ENCODE peak calls at places on chromosomes 4 and X, in eight cellular contexts. P is thyroid gland, E is GM13976, Y is AG04449, Z is fibroblast of the aortic adventitia, K is ascending aorta, J is endothelial cell, D is neural crest cell. M is an unnamed sample.

GRCh38 chr4:7206856-7207567 is 14.7 kb downstream of the SORCS2 start:
- DNase-seq in P (peak), E (no peak), Y (peak), Z (peak), K (peak), J (no peak), D (no peak), M (peak)

GRCh38 chr4:121900132-121900983 is 30.1 kb upstream of the BBS7 start:
- DNase-seq in P (peak), E (peak), Y (peak), Z (peak), K (no peak), J (peak), D (peak), M (peak)

GRCh38 chr4:5993063-5993745 is 25.0 kb downstream of the C4orf50 start:
- DNase-seq in P (no peak), E (no peak), Y (no peak), Z (no peak), K (no peak), J (no peak), D (no peak), M (no peak)

GRCh38 chr4:40289366-40290188 is 45.6 kb upstream of the CHRNA9 start:
- DNase-seq in P (no peak), E (no peak), Y (no peak), Z (peak), K (no peak), J (no peak), D (no peak), M (no peak)

GRCh38 chrX:3320471-3321046 is 25.9 kb downstream of the MXRA5 start:
- DNase-seq in P (no peak), E (no peak), Y (no peak), Z (peak), K (no peak), J (no peak), D (no peak), M (no peak)

GRCh38 chr4:156635046-156635445 is 336.6 kb downstream of the PDGFC start:
- DNase-seq in P (no peak), E (no peak), Y (no peak), Z (peak), K (no peak), J (no peak), D (no peak), M (no peak)

GRCh38 chr4:40990202-40990898 is 224.0 kb downstream of the APBB2 start:
- DNase-seq in P (no peak), E (no peak), Y (peak), Z (peak), K (no peak), J (no peak), D (no peak), M (peak)

GRCh38 chr4:105461221-105462041 is 12.4 kb downstream of the PPA2 start:
- DNase-seq in P (no peak), E (no peak), Y (no peak), Z (peak), K (no peak), J (no peak), D (no peak), M (no peak)

GRCh38 chr4:21858971-21859370 is 89.6 kb downstream of the KCNIP4 start:
- DNase-seq in P (no peak), E (no peak), Y (no peak), Z (no peak), K (no peak), J (no peak), D (no peak), M (no peak)

GRCh38 chr4:139279723-139280620 is at the start of gene MGARP:
- DNase-seq in P (no peak), E (peak), Y (no peak), Z (no peak), K (no peak), J (peak), D (peak), M (no peak)

GRCh38 chrX:68584221-68584620 is 63.2 kb upstream of the STARD8 start:
- DNase-seq in P (no peak), E (no peak), Y (no peak), Z (no peak), K (no peak), J (no peak), D (no peak), M (no peak)

GRCh38 chrX:56729152-56729557 is at the start of gene NBDY:
- DNase-seq in P (peak), E (no peak), Y (no peak), Z (peak), K (no peak), J (peak), D (peak), M (no peak)

GRCh38 chrX:26908218-26908617 is 554.9 kb downstream of the PPP4R3C start:
- DNase-seq in P (no peak), E (no peak), Y (no peak), Z (no peak), K (no peak), J (no peak), D (no peak), M (no peak)

GRCh38 chr4:1749370-1749769 is 28.0 kb downstream of the TACC3 start:
- DNase-seq in P (no peak), E (no peak), Y (no peak), Z (no peak), K (no peak), J (no peak), D (no peak), M (no peak)

GRCh38 chr4:168654206-168655174 is 157.6 kb downstream of the PALLD start:
- DNase-seq in P (peak), E (no peak), Y (no peak), Z (no peak), K (no peak), J (no peak), D (no peak), M (no peak)

GRCh38 chr4:124961138-124961750 is 248.7 kb upstream of the ANKRD50 start:
- DNase-seq in P (no peak), E (no peak), Y (no peak), Z (no peak), K (no peak), J (no peak), D (no peak), M (no peak)

DNA sequence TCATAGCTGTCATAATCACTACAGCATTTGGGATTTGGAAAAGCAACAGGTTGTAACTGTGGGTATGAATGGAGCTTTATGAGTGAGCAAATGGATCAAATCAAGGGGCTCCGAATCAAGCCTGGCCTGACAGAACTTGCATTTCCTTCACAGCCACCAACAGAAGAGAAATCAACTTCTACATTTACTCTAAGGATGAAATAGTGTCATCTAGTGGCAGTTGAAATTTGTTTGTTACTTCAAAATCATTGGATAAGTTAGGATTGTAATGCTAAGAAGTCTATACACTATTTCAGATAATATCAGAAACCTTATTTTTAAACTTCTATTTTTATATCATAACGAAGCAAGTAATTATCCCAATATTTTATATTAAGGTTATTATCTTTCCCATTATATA is 10.7 kb upstream of the WDR17 start:
- DNase-seq in P (no peak), E (peak), Y (no peak), Z (no peak), K (no peak), J (no peak), D (no peak), M (no peak)
- TF ChIP-seq CTCF in P (peak), E (peak), Y (no peak), Z (peak), K (no peak), J (no peak), D (no peak), M (no peak)

GRCh38 chr4:154781983-154782293 is 866 bp downstream of the RBM46 start:
- DNase-seq in P (no peak), E (peak), Y (no peak), Z (no peak), K (no peak), J (no peak), D (no peak), M (no peak)

GRCh38 chr4:154781126-154781982 is at the start of gene RBM46:
- DNase-seq in P (peak), E (peak), Y (no peak), Z (no peak), K (no peak), J (no peak), D (no peak), M (no peak)

GRCh38 chr4:154779362-154779947 is 1.6 kb upstream of the RBM46 start:
- DNase-seq in P (no peak), E (peak), Y (no peak), Z (peak), K (no peak), J (no peak), D (no peak), M (peak)
- TF ChIP-seq CTCF in P (no peak), E (peak), Y (peak), Z (peak), K (peak), J (peak), D (peak), M (peak)

GRCh38 chr4:112270643-112271484 is 14.8 kb downstream of the TIFA start:
- DNase-seq in P (no peak), E (no peak), Y (peak), Z (peak), K (no peak), J (no peak), D (no peak), M (peak)

GRCh38 chr4:112272292-112272691 is 13.4 kb downstream of the TIFA start:
- DNase-seq in P (no peak), E (no peak), Y (no peak), Z (no peak), K (no peak), J (no peak), D (no peak), M (no peak)

GRCh38 chr4:112270051-112270450 is 15.7 kb downstream of the TIFA start:
- DNase-seq in P (no peak), E (no peak), Y (no peak), Z (no peak), K (no peak), J (no peak), D (no peak), M (no peak)

GRCh38 chr4:112266823-112267222 is 18.9 kb downstream of the TIFA start:
- DNase-seq in P (no peak), E (no peak), Y (no peak), Z (peak), K (no peak), J (no peak), D (no peak), M (no peak)
- TF ChIP-seq CTCF in P (no peak), E (peak), Y (no peak), Z (peak), K (peak), J (peak), D (peak), M (peak)

GRCh38 chr4:100071531-100071930 is 118.7 kb downstream of the DDIT4L start:
- DNase-seq in P (no peak), E (no peak), Y (no peak), Z (no peak), K (no peak), J (no peak), D (no peak), M (no peak)

GRCh38 chr4:100075056-100075455 is 115.2 kb downstream of the DDIT4L start:
- DNase-seq in P (no peak), E (no peak), Y (no peak), Z (no peak), K (no peak), J (no peak), D (no peak), M (no peak)

GRCh38 chr4:100079264-100079663 is 111.0 kb downstream of the DDIT4L start:
- DNase-seq in P (no peak), E (no peak), Y (no peak), Z (no peak), K (no peak), J (no peak), D (no peak), M (no peak)

GRCh38 chr4:100076753-100077152 is 113.5 kb downstream of the DDIT4L start:
- DNase-seq in P (no peak), E (no peak), Y (no peak), Z (no peak), K (no peak), J (no peak), D (no peak), M (no peak)

DNA sequence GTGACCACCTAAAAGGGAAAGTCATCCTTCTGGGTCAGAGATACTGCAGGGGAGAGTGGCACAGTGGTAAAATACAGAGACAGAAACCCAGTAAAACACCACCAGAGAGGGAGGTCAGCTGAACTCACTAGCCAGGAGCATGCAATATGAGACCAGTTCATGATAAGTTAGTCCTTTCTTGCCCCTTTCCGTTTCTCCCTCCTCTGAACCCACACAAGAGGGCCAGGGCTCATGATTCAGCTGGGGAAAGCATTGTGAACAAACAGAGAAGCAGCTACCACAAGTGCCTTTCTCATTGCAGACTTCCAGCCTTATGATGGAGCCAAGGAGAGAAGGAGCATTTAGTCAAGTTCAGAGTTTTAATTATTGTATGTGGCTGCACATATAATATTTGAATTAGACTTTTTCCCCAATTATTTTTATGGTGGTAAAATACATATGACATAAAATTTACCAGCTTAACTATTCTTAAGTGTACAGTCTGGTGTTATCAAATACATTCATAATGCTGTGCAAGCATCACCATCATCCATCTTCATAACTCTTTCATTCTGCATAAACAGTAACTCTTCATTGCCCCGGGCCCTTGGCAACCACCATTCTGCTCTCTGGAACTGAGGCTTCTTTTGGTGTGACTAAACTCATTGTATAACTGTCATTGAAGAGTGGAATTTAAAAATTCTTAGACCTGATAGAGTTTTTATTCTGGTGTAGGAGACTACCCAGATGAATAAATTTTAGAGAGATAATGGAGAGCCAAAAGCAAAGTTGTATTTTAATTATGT is 114.6 kb downstream of the DDIT4L start:
- DNase-seq in P (no peak), E (no peak), Y (no peak), Z (no peak), K (no peak), J (no peak), D (no peak), M (no peak)
- TF ChIP-seq CTCF in P (no peak), E (no peak), Y (no peak), Z (no peak), K (no peak), J (no peak), D (no peak), M (no peak)

GRCh38 chr4:23297327-23297726 is 592.5 kb downstream of the PPARGC1A start:
- DNase-seq in P (no peak), E (no peak), Y (no peak), Z (no peak), K (no peak), J (no peak), D (no peak), M (no peak)
- TF ChIP-seq CTCF in P (no peak), E (no peak), Y (no peak), Z (no peak), K (no peak), J (no peak), D (no peak), M (no peak)

DNA sequence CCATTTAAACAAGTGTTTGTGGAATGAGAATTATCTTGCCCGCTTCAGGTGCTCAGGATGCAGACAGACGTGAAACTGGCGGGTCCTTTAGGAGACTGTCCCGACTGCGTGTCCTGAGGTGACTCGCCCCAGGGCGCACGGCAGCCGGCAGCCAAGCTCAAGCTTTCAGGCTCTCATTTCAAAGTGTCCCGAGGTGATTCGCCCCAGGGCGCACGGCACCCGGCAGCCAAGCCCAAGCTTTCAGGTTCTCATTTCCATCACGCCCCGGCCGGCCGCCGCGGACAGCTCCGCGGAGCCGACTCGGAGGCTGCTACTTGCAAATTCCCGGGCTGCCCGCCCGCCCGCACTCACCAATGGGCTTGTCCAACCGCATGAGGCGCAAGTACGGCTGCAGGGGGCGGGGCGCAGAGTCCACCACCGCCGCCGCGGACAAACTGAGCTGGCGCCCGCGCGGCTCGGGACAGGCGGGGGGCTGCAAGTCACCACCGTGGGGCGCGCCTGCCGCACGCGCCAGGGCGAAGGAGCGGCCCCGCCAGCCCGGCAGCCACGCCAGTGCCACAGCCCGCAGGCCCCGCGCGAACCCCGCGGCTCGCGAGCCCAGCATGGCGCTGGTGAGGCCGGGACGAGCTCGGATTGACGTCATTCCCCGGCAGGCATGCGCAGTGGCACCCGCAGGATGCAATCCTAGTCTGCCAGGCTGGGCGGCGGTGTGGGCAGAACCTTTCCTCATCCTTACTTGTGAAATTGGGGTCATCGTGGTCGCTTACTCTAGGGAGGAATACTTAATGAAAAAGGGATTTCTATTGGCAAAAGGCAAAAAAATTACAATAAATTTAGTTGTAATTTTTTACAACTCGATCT is at the start of gene COQ2:
- DNase-seq in P (peak), E (peak), Y (peak), Z (peak), K (peak), J (peak), D (peak), M (peak)
- TF ChIP-seq CTCF in P (peak), E (peak), Y (peak), Z (peak), K (peak), J (peak), D (peak), M (no peak)

DNA sequence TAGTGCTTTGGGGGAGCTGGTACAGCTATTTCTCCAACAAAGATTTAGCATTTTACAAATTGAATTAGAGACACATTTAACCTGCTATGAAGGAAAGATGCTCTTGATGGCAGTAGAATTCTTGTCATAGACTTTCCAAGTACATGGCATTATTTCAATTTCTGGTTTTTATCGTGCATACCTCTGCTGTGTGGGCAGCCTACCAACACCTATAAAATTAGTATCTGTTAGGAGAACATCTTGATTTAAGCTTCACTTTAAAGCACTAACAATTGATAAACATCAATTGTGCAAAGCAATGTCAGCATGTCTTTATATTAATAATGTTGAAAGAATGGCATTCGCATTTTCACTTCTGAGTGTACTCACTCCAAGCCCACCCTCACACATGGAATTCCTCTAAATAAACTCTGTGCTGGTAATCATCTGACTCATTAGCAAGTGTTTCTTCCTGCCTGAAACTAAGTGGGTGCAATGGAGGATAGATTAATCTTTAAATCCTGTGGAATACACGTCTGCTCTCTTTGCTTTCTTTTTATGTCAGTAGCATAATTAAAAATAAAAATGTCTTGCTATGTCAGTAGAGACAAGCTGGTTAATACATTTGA is 279.8 kb upstream of the MAGEB18 start:
- DNase-seq in P (no peak), E (no peak), Y (no peak), Z (peak), K (no peak), J (no peak), D (no peak), M (no peak)
- TF ChIP-seq CTCF in P (no peak), E (no peak), Y (no peak), Z (no peak), K (no peak), J (no peak), D (no peak), M (no peak)

GRCh38 chr4:181259081-181259480 is 984.1 kb upstream of the TENM3 start:
- DNase-seq in P (no peak), E (no peak), Y (no peak), Z (no peak), K (no peak), J (no peak), D (no peak), M (no peak)

GRCh38 chr4:181258569-181258968 is 984.6 kb upstream of the TENM3 start:
- DNase-seq in P (no peak), E (no peak), Y (no peak), Z (no peak), K (no peak), J (no peak), D (no peak), M (no peak)

GRCh38 chr4:181264908-181265307 is 978.3 kb upstream of the TENM3 start:
- DNase-seq in P (no peak), E (no peak), Y (no peak), Z (no peak), K (no peak), J (peak), D (no peak), M (no peak)

DNA sequence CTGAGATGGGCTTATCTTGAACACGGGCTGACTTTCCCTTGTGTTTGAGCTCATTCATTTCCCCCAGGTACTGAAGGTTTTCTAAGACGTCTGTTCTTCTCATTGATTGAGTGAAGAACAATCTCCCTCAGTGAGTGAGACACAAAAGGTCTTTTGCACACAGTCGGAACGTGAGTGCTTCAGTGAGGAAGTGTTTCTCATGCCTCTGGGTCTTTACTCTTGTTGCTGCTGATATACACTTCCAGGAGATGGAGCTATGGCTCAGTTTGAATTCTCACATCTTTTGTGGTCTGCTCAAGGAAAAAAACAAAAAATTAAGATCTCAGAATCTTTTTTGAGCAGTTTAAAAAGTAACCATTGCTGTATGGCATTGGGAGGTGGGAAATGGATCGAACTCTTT is 981.9 kb upstream of the TENM3 start:
- DNase-seq in P (no peak), E (no peak), Y (peak), Z (no peak), K (no peak), J (peak), D (no peak), M (peak)
- TF ChIP-seq CTCF in P (no peak), E (no peak), Y (peak), Z (no peak), K (no peak), J (no peak), D (peak), M (peak)

GRCh38 chrX:112910418-112910817 is 69.8 kb upstream of the AMOT start:
- DNase-seq in P (no peak), E (no peak), Y (no peak), Z (no peak), K (no peak), J (no peak), D (no peak), M (no peak)

DNA sequence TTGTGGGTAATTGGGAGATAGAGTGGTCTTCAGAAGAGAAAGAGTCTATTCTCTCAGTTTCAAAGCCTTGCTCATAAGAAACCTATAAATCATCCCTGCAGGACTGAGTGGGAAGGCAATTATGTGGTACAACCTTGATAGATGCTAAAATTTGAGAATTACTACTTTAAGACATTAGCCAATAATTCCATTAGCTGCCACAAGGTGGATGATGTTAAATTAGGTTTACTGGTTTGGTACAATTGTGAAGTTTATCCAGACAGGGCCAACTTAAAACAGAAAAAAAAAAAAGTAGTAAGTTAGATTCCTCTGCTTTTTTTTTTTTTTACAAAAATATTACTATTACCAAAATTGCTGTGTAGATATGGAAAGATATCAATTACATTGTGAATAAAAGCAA is 73.2 kb upstream of the AMOT start:
- DNase-seq in P (no peak), E (no peak), Y (no peak), Z (no peak), K (no peak), J (no peak), D (no peak), M (no peak)
- TF ChIP-seq CTCF in P (no peak), E (no peak), Y (no peak), Z (no peak), K (no peak), J (no peak), D (peak), M (no peak)

M was measured in AG04450.